ENCODE peak calls at places on chromosomes 12 and 14, in eight cellular contexts. Z, T, J, G, O, S, K and F are unnamed samples.

GRCh38 chr14:85313801-85314207 is 216.1 kb upstream of the FLRT2 start:
- DNase-seq in Z (no peak), T (no peak), J (no peak), G (no peak), O (no peak), S (no peak), K (no peak), F (no peak)

GRCh38 chr12:69645031-69645430 is 34.3 kb upstream of the LRRC10 start:
- DNase-seq in Z (no peak), T (no peak), J (no peak), G (no peak), O (no peak), S (no peak), K (no peak), F (no peak)

GRCh38 chr12:3073438-3074255 is 3.5 kb upstream of the TSPAN9 start:
- DNase-seq in Z (peak; percentile 72), T (peak; percentile 88), J (peak; percentile 88), G (peak; percentile 70), O (peak; percentile 84), S (peak; percentile 75), K (peak; percentile 90), F (peak; percentile 80)

GRCh38 chr12:46680506-46680905 is 145.3 kb downstream of the SLC38A4 start:
- DNase-seq in Z (no peak), T (no peak), J (no peak), G (no peak), O (no peak), S (no peak), K (no peak), F (no peak)

GRCh38 chr12:8644345-8645248 is 18.0 kb downstream of the MFAP5 start:
- DNase-seq in Z (no peak), T (no peak), J (no peak), G (no peak), O (no peak), S (no peak), K (no peak), F (no peak)

GRCh38 chr12:82862876-82863649 is 176.4 kb downstream of the TMTC2 start:
- DNase-seq in Z (no peak), T (no peak), J (no peak), G (no peak), O (no peak), S (no peak), K (peak; percentile 64), F (no peak)

GRCh38 chr12:46675736-46676135 is 150.1 kb downstream of the SLC38A4 start:
- DNase-seq in Z (no peak), T (no peak), J (no peak), G (no peak), O (no peak), S (no peak), K (peak; percentile 21), F (no peak)

GRCh38 chr12:76020731-76021672 is 10.6 kb downstream of the PHLDA1 start:
- DNase-seq in Z (peak; percentile 84), T (peak; percentile 20), J (no peak), G (no peak), O (no peak), S (no peak), K (no peak), F (no peak)

GRCh38 chr12:93573552-93574223 is 1.2 kb downstream of the SOCS2 start:
- DNase-seq in Z (no peak), T (peak; percentile 26), J (no peak), G (no peak), O (no peak), S (no peak), K (no peak), F (no peak)

GRCh38 chr14:96574633-96575191 is 72.5 kb downstream of the PAPOLA start:
- DNase-seq in Z (no peak), T (no peak), J (no peak), G (no peak), O (peak; percentile 34), S (no peak), K (no peak), F (no peak)

GRCh38 chr12:114955414-114956014 is 271.5 kb upstream of the TBX3 start:
- DNase-seq in Z (no peak), T (no peak), J (no peak), G (no peak), O (no peak), S (no peak), K (no peak), F (no peak)

GRCh38 chr12:24759155-24759554 is 189.7 kb downstream of the BCAT1 start:
- DNase-seq in Z (no peak), T (no peak), J (no peak), G (no peak), O (no peak), S (no peak), K (no peak), F (no peak)

GRCh38 chr12:50677858-50678257 is 86.0 kb upstream of the ATF1 start:
- DNase-seq in Z (no peak), T (no peak), J (no peak), G (no peak), O (no peak), S (no peak), K (no peak), F (no peak)

GRCh38 chr12:262113-262512 is 523 bp downstream of the SLC6A13 start:
- DNase-seq in Z (no peak), T (no peak), J (no peak), G (no peak), O (no peak), S (no peak), K (no peak), F (no peak)

GRCh38 chr12:77299910-77300772 is 234.8 kb upstream of the E2F7 start:
- DNase-seq in Z (no peak), T (no peak), J (no peak), G (no peak), O (no peak), S (no peak), K (no peak), F (no peak)

GRCh38 chr14:71668942-71669341 is 263.3 kb upstream of the RGS6 start:
- DNase-seq in Z (no peak), T (no peak), J (no peak), G (no peak), O (no peak), S (no peak), K (no peak), F (no peak)

GRCh38 chr12:30110970-30111586 is 327.3 kb upstream of the TMTC1 start:
- DNase-seq in Z (no peak), T (no peak), J (no peak), G (no peak), O (no peak), S (no peak), K (peak; percentile 19), F (no peak)

GRCh38 chr14:65333926-65334687 is 78.4 kb upstream of the FUT8 start:
- DNase-seq in Z (no peak), T (peak; percentile 72), J (no peak), G (no peak), O (no peak), S (peak; percentile 81), K (no peak), F (no peak)

GRCh38 chr14:85175556-85175955 is 354.4 kb upstream of the FLRT2 start:
- DNase-seq in Z (no peak), T (no peak), J (no peak), G (no peak), O (no peak), S (no peak), K (no peak), F (no peak)

DNA sequence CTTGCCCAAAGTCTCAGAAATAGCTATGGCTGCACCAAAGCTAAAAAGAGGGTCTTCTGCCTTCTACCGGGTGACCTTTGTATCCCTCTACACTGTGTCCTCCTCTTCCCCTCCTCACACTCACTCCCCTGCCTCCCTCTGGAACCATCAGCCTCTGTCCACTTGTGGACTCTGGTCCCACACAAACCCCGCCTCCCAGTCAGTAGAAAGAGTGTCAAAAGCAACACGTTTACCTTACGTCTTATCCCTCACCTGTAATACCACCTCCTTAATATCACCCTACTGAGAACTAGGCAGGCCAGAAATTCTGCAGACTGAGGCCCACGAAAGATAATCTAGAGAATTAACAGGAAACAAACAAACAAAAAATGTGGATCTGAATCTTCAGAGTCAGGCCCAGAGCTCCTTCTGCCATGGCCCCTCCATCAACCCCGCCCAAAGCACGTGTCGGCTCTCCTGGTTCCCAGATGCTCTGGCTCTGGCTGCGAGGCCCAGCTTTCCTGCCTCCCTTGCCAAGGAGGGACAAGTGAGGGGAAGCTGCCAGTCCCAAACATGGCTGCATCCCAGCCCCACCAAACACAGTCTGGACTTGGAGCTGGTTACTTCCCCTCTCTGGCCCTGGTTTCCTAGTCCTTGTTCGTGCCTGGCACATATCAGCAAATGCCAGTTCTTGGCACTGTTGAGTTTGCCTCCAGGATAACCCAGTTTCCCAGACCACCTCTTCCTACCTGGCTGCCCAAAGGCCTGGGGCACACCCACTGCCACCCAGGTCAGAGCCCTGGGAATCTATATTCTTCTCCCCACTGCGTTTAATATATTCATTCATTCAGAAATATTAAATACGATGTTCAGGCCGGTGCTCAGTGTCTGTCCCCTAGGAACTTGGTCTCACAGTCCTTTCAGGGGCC is 2.7 kb downstream of the ACTN1 start:
- DNase-seq in Z (no peak), T (peak; percentile 52), J (no peak), G (no peak), O (no peak), S (peak; percentile 64), K (peak; percentile 24), F (no peak)
- TF ChIP-seq POLR2AphosphoS5 in Z (no peak), T (peak; percentile 61), J (peak; percentile 13), G (no peak), O (peak; percentile 22), S (peak; percentile 27), K (no peak), F (no peak)

GRCh38 chr12:43758728-43759563 is at the start of the genes IRAK4 and PUS7L:
- DNase-seq in Z (peak; percentile 96), T (peak; percentile 97), J (peak; percentile 97), G (peak; percentile 72), O (peak; percentile 96), S (peak; percentile 95), K (peak; percentile 93), F (peak; percentile 78)
- TF ChIP-seq POLR2AphosphoS5 in Z (peak; percentile 84), T (peak; percentile 89), J (peak; percentile 92), G (peak; percentile 89), O (peak; percentile 83), S (peak; percentile 84), K (peak; percentile 47), F (peak; percentile 93)

DNA sequence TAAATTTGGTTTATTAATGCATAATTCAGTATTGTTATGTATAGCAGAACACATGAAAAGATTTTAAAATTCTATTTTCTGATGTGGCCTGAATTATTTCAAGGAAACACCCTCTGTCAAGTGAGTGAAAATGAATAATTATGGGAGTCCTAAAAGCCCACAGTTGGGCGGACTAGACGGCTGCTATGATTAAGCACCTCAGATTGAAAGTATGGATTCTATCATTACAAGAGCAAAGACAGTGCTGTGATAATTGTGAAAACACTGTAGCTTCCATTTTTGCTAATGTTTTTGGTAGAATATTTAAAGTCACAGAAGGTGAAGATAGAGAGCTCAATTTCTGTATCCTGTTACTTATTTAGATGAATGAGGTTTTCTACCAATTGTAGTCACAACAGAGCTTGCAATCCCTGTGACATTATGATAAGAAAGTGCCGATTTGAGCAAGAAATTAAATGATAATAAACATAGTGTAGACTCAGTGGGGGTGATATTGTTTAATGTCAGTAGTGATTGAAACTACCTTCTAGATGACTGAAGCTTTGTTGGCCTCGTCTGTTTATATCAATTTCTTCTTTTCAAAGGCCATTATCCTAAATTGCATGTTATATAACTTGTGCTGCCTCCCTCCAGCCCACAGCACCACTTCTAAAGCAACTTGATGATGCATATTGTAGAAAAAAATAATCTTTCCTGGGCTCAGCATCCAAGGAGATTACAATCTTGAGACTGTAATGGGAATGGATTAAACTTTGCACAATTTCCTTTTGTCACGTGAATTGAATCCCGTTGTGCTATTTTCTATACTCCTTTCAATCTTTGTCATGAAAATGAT is 359.8 kb downstream of the BTG1 start:
- DNase-seq in Z (no peak), T (no peak), J (no peak), G (no peak), O (no peak), S (no peak), K (no peak), F (no peak)
- TF ChIP-seq POLR2AphosphoS5 in Z (no peak), T (no peak), J (no peak), G (no peak), O (no peak), S (no peak), K (no peak), F (no peak)

GRCh38 chr12:1593232-1594044 is 943 bp downstream of the FBXL14 start:
- DNase-seq in Z (no peak), T (peak; percentile 74), J (peak; percentile 68), G (no peak), O (peak; percentile 48), S (no peak), K (peak; percentile 61), F (no peak)
- TF ChIP-seq POLR2AphosphoS5 in Z (no peak), T (peak; percentile 32), J (no peak), G (peak; percentile 29), O (no peak), S (no peak), K (no peak), F (peak; percentile 34)